ENCODE peak calls at places on chromosomes 1 and 21, in five cellular contexts. Q is naive thymus-derived CD8-positive, alpha-beta T cell; F is stimulated activated naive CD8-positive, alpha-beta T cell treated with anti-CD3 and anti-CD28 coated beads, Interleukin-15, amount 100 ng/mL, for 72 hours; G is NCI-H510A treated with DMSO at 0.1 percent for 48 hours; T is LoVo. Y is an unnamed sample.

GRCh38 chr1:21168444-21168843 is 8.3 kb downstream of the EIF4G3 start:
- DNase-seq in T (no peak), F (no peak), Q (no peak), G (no peak), Y (no peak)

GRCh38 chr1:163673756-163674155 is 352.0 kb downstream of the NUF2 start:
- DNase-seq in F (no peak), Q (no peak), G (no peak), T (no peak), Y (peak)

GRCh38 chr1:117671781-117672501 is 66.1 kb downstream of the TENT5C start:
- DNase-seq in Q (no peak), T (no peak), G (no peak), F (no peak), Y (no peak)

GRCh38 chr1:209095627-209096595 is 487.6 kb upstream of the CAMK1G start:
- DNase-seq in G (no peak), Q (no peak), T (peak), F (no peak), Y (peak)

GRCh38 chr1:3650248-3651010 is 526 bp upstream of the WRAP73 start:
- DNase-seq in T (no peak), Q (no peak), G (no peak), F (no peak), Y (no peak)

GRCh38 chr1:108610073-108610472 is 50.2 kb downstream of the EEIG2 start:
- DNase-seq in Q (no peak), F (no peak), T (no peak), G (peak), Y (no peak)

GRCh38 chr1:214414691-214415090 is 133.7 kb downstream of the SMYD2 start:
- DNase-seq in T (no peak), Q (no peak), G (peak), F (no peak), Y (no peak)

GRCh38 chr1:111735858-111736544 is 3.2 kb downstream of the INKA2 start:
- DNase-seq in G (peak), F (no peak), Q (no peak), T (no peak), Y (no peak)

GRCh38 chr1:30907390-30907640 is 1.2 kb downstream of the SDC3 start:
- DNase-seq in Q (no peak), G (no peak), F (no peak), T (no peak), Y (no peak)

GRCh38 chr21:42991992-42992740 is 17.8 kb downstream of the PKNOX1 start:
- DNase-seq in F (no peak), T (no peak), Q (no peak), G (no peak), Y (peak)

GRCh38 chr21:38798481-38798882 is 7.2 kb upstream of the ETS2 start:
- DNase-seq in T (peak), F (peak), G (peak), Q (no peak), Y (no peak)

GRCh38 chr1:201450721-201451291 is 18.2 kb downstream of the PHLDA3 start:
- DNase-seq in Q (no peak), G (no peak), F (no peak), T (no peak), Y (peak)

GRCh38 chr1:28104866-28105467 is 16.6 kb upstream of the EYA3 start:
- DNase-seq in F (no peak), Q (no peak), G (peak), T (no peak), Y (peak)

GRCh38 chr1:56758135-56758534 is 61.1 kb downstream of the FYB2 start:
- DNase-seq in F (no peak), Q (no peak), T (peak), G (no peak), Y (no peak)

GRCh38 chr1:205534444-205534985 is 30.0 kb downstream of the CDK18 start:
- DNase-seq in T (no peak), G (no peak), F (no peak), Q (no peak), Y (no peak)

Y was measured in fibroblast of gingiva.